ENCODE peak calls at places on chromosomes 5 and 9, in four cellular contexts. W, I, Z and G are unnamed samples.

GRCh38 chr5:32645246-32645645 is 59.9 kb downstream of the SUB1 start:
- DNase-seq in Z (no peak), W (no peak), I (peak), G (no peak)

GRCh38 chr9:131481441-131482342 is 21.0 kb upstream of the POMT1 start:
- DNase-seq in I (peak), Z (no peak), W (no peak), G (no peak)

GRCh38 chr5:68239485-68239884 is 23.9 kb downstream of the PIK3R1 start:
- DNase-seq in W (peak), Z (peak), I (peak), G (peak)

GRCh38 chr9:81999806-82000205 is 11.2 kb downstream of the SPATA31D1 start:
- DNase-seq in W (no peak), Z (no peak), I (no peak), G (no peak)

GRCh38 chr5:133088064-133088463 is 36.3 kb downstream of the HSPA4 start:
- DNase-seq in I (no peak), W (no peak), Z (no peak), G (no peak)

GRCh38 chr9:78261403-78262001 is 25.6 kb downstream of the CEP78 start:
- DNase-seq in W (no peak), I (no peak), Z (peak), G (peak)

GRCh38 chr9:98764351-98764750 is 32.0 kb downstream of the ANKS6 start:
- DNase-seq in W (no peak), I (no peak), Z (no peak), G (no peak)

GRCh38 chr9:95341262-95342011 is 23.9 kb upstream of the FANCC start:
- DNase-seq in W (no peak), Z (no peak), I (no peak), G (no peak)

GRCh38 chr5:30959238-30959637 is 234.2 kb upstream of the CDH6 start:
- DNase-seq in W (no peak), I (peak), Z (no peak), G (no peak)

GRCh38 chr5:95087819-95088317 is 197.0 kb downstream of the MCTP1 start:
- DNase-seq in I (no peak), Z (no peak), W (no peak), G (no peak)

GRCh38 chr5:27312291-27312690 is 273.9 kb upstream of the CDH9 start:
- DNase-seq in I (no peak), Z (no peak), W (no peak), G (no peak)

GRCh38 chr9:136527721-136528710 is 17.8 kb downstream of the NOTCH1 start:
- DNase-seq in Z (peak), W (no peak), I (no peak), G (no peak)

GRCh38 chr9:5438301-5439162 is 807 bp upstream of the PLGRKT start:
- DNase-seq in I (no peak), W (no peak), Z (no peak), G (peak)

GRCh38 chr5:110094559-110094958 is 404.8 kb downstream of the MAN2A1 start:
- DNase-seq in Z (no peak), W (no peak), I (no peak), G (no peak)

GRCh38 chr5:172503925-172504730 is 49.8 kb upstream of the SH3PXD2B start:
- DNase-seq in W (no peak), Z (no peak), I (peak), G (no peak)

GRCh38 chr5:142388696-142389095 is 63.9 kb upstream of the SPRY4 start:
- DNase-seq in Z (no peak), W (no peak), I (no peak), G (no peak)

GRCh38 chr5:73901045-73901444 is 275.0 kb downstream of the ARHGEF28 start:
- DNase-seq in W (no peak), I (peak), Z (no peak), G (no peak)

GRCh38 chr9:134011401-134011800 is 13.9 kb upstream of the BRD3OS start:
- DNase-seq in W (no peak), I (no peak), Z (no peak), G (no peak)

GRCh38 chr9:110650991-110651411 is 17.6 kb upstream of the MUSK start:
- DNase-seq in I (no peak), W (no peak), Z (peak), G (no peak)

GRCh38 chr5:104430977-104431620 is 868.5 kb upstream of the NUDT12 start:
- DNase-seq in Z (no peak), W (no peak), I (no peak), G (no peak)

GRCh38 chr9:137431416-137431931 is 8.3 kb downstream of the NOXA1 start:
- DNase-seq in W (no peak), I (no peak), Z (no peak), G (no peak)

GRCh38 chr5:55691265-55692105 is 20.6 kb downstream of the SLC38A9 start:
- DNase-seq in Z (peak), W (no peak), I (no peak), G (peak)

GRCh38 chr5:2917093-2917492 is 165.6 kb upstream of the IRX2 start:
- DNase-seq in I (peak), W (no peak), Z (no peak), G (no peak)

GRCh38 chr5:150625831-150626746 is 14.4 kb upstream of the SYNPO start:
- DNase-seq in W (no peak), I (no peak), Z (no peak), G (peak)

GRCh38 chr5:38403407-38403806 is 145.0 kb downstream of the EGFLAM start:
- DNase-seq in W (no peak), Z (peak), I (no peak), G (no peak)

GRCh38 chr5:126956991-126957390 is 73.4 kb downstream of the MARCHF3 start:
- DNase-seq in W (no peak), Z (no peak), I (no peak), G (no peak)

GRCh38 chr5:176881816-176882565 is 17.2 kb downstream of the HK3 start:
- DNase-seq in I (no peak), W (no peak), Z (no peak), G (no peak)

GRCh38 chr9:27154923-27155322 is 45.9 kb downstream of the TEK start:
- DNase-seq in W (no peak), Z (peak), I (peak), G (no peak)

GRCh38 chr9:526904-527591 is 312.4 kb downstream of the DOCK8 start:
- DNase-seq in W (no peak), Z (no peak), I (no peak), G (no peak)

GRCh38 chr5:80275347-80275746 is 19.5 kb upstream of the SERINC5 start:
- DNase-seq in Z (peak), W (no peak), I (no peak), G (no peak)

GRCh38 chr9:120715331-120715924 is 1.2 kb upstream of the MEGF9 start:
- DNase-seq in Z (no peak), I (peak), W (peak), G (no peak)

GRCh38 chr9:18438300-18438925 is 35.5 kb upstream of the ADAMTSL1 start:
- DNase-seq in W (peak), Z (peak), I (peak), G (no peak)

GRCh38 chr5:122219767-122220166 is 90.4 kb downstream of the ZNF474 start:
- DNase-seq in I (no peak), Z (no peak), W (no peak), G (no peak)

GRCh38 chr5:169301386-169301930 is 519 bp upstream of the SLIT3 start:
- DNase-seq in I (no peak), W (no peak), Z (no peak), G (no peak)

GRCh38 chr5:87729786-87730185 is 317.1 kb upstream of the CCNH start:
- DNase-seq in W (no peak), Z (no peak), I (no peak), G (no peak)

GRCh38 chr5:75667586-75667985 is 49.7 kb downstream of the POC5 start:
- DNase-seq in Z (no peak), W (no peak), I (no peak), G (no peak)

GRCh38 chr5:94159144-94159543 is 417.7 kb upstream of the POU5F2 start:
- DNase-seq in I (no peak), Z (no peak), W (no peak), G (no peak)

GRCh38 chr5:163565931-163566608 is 60.7 kb downstream of the MAT2B start:
- DNase-seq in W (peak), I (peak), Z (no peak), G (peak)

GRCh38 chr5:88188458-88189132 is 80.0 kb downstream of the TMEM161B start:
- DNase-seq in W (no peak), Z (no peak), I (no peak), G (no peak)